ENCODE peak calls at places on chromosomes 13 and 19, in four cellular contexts. Y, C, V and I are unnamed samples.
A peak's percentile ranks its signal among the peaks of the same experiment; 100 is the strongest.

GRCh38 chr19:19775891-19776205 is 42.9 kb upstream of the ZNF14 start:
- ATAC-seq in Y (peak; percentile 18), V (peak; percentile 37), C (peak; percentile 32), I (no peak)

GRCh38 chr13:80477641-80478443 is 136.9 kb upstream of the SPRY2 start:
- ATAC-seq in V (peak; percentile 29), Y (peak; percentile 81), C (no peak), I (no peak)

GRCh38 chr19:6828698-6829633 is 56.5 kb downstream of the VAV1 start:
- ATAC-seq in Y (peak; percentile 82), C (peak; percentile 34), V (peak; percentile 81), I (no peak)

GRCh38 chr13:73993661-73994060 is 140.5 kb downstream of the KLF12 start:
- ATAC-seq in Y (no peak), V (no peak), C (no peak), I (no peak)

GRCh38 chr13:34833562-34834182 is 108.4 kb upstream of the NBEA start:
- ATAC-seq in V (no peak), Y (no peak), C (no peak), I (no peak)

GRCh38 chr19:40425450-40426287 is at the start of gene SERTAD1:
- ATAC-seq in C (peak; percentile 92), V (peak; percentile 82), Y (peak; percentile 88), I (peak; percentile 92)

GRCh38 chr19:41912899-41913475 is 15.3 kb downstream of the ERFL start:
- ATAC-seq in C (peak; percentile 11), V (peak; percentile 34), Y (peak; percentile 58), I (no peak)

GRCh38 chr13:41111454-41111853 is 21.1 kb downstream of the KBTBD6 start:
- ATAC-seq in Y (no peak), V (no peak), C (no peak), I (no peak)

GRCh38 chr19:27891411-27891810 is 1321.5 kb downstream of the UQCRFS1 start:
- ATAC-seq in C (no peak), V (no peak), Y (no peak), I (no peak)

GRCh38 chr13:77291779-77292178 is 35.1 kb downstream of the MYCBP2 start:
- ATAC-seq in V (no peak), C (no peak), Y (no peak), I (no peak)